ENCODE peak calls at places on chromosomes 7 and 10, in eight cellular contexts. One of them, this sample, is unnamed. For H3K9me3, the result is how much of the 10 kb centered on the place peaks cover.

GRCh38 chr7:92808635-92809034 is 27.7 kb downstream of the CDK6 start:
- DNase-seq in colonic mucosa: no peak
- DNase-seq in thoracic aorta: no peak
- DNase-seq in left ventricle myocardium inferior: no peak
- DNase-seq in mammary epithelial cell: no peak
- DNase-seq in CD4-positive, CD25-positive, alpha-beta regulatory T cell: no peak
- DNase-seq in tibial artery: no peak
- DNase-seq in WERI-Rb-1: no peak
- DNase-seq in this sample: no peak

GRCh38 chr7:101934618-101935017 is 117.2 kb downstream of the CUX1 start:
- DNase-seq in left ventricle myocardium inferior: no peak
- DNase-seq in tibial artery: peak
- DNase-seq in CD4-positive, CD25-positive, alpha-beta regulatory T cell: no peak
- DNase-seq in thoracic aorta: no peak
- DNase-seq in WERI-Rb-1: peak
- DNase-seq in colonic mucosa: peak
- DNase-seq in mammary epithelial cell: no peak
- DNase-seq in this sample: no peak

GRCh38 chr7:98869374-98870070 is at the start of gene TMEM130:
- DNase-seq in thoracic aorta: no peak
- DNase-seq in left ventricle myocardium inferior: no peak
- DNase-seq in colonic mucosa: no peak
- DNase-seq in tibial artery: peak
- DNase-seq in CD4-positive, CD25-positive, alpha-beta regulatory T cell: no peak
- DNase-seq in WERI-Rb-1: no peak
- DNase-seq in mammary epithelial cell: no peak
- DNase-seq in this sample: no peak

GRCh38 chr7:82018226-82018625 is 248.4 kb upstream of the HGF start:
- DNase-seq in CD4-positive, CD25-positive, alpha-beta regulatory T cell: no peak
- DNase-seq in tibial artery: no peak
- DNase-seq in mammary epithelial cell: no peak
- DNase-seq in colonic mucosa: no peak
- DNase-seq in thoracic aorta: no peak
- DNase-seq in left ventricle myocardium inferior: no peak
- DNase-seq in WERI-Rb-1: no peak
- DNase-seq in this sample: no peak

GRCh38 chr10:33234779-33235178 is 99.7 kb downstream of the NRP1 start:
- DNase-seq in thoracic aorta: no peak
- DNase-seq in mammary epithelial cell: no peak
- DNase-seq in CD4-positive, CD25-positive, alpha-beta regulatory T cell: no peak
- DNase-seq in WERI-Rb-1: no peak
- DNase-seq in tibial artery: no peak
- DNase-seq in left ventricle myocardium inferior: no peak
- DNase-seq in colonic mucosa: no peak
- DNase-seq in this sample: no peak

GRCh38 chr10:104638861-104639594 is 2.1 kb upstream of the SORCS3 start:
- DNase-seq in left ventricle myocardium inferior: no peak
- DNase-seq in WERI-Rb-1: peak
- DNase-seq in mammary epithelial cell: no peak
- DNase-seq in tibial artery: no peak
- DNase-seq in CD4-positive, CD25-positive, alpha-beta regulatory T cell: no peak
- DNase-seq in thoracic aorta: no peak
- DNase-seq in colonic mucosa: no peak
- DNase-seq in this sample: no peak

GRCh38 chr10:91597397-91597881 is 35.4 kb downstream of the PPP1R3C start:
- DNase-seq in thoracic aorta: no peak
- DNase-seq in colonic mucosa: no peak
- DNase-seq in tibial artery: no peak
- DNase-seq in CD4-positive, CD25-positive, alpha-beta regulatory T cell: no peak
- DNase-seq in WERI-Rb-1: no peak
- DNase-seq in left ventricle myocardium inferior: no peak
- DNase-seq in mammary epithelial cell: peak
- DNase-seq in this sample: no peak

GRCh38 chr10:90779573-90779972 is 78.3 kb downstream of the HTR7 start:
- DNase-seq in left ventricle myocardium inferior: no peak
- DNase-seq in CD4-positive, CD25-positive, alpha-beta regulatory T cell: no peak
- DNase-seq in colonic mucosa: no peak
- DNase-seq in mammary epithelial cell: peak
- DNase-seq in tibial artery: no peak
- DNase-seq in WERI-Rb-1: no peak
- DNase-seq in thoracic aorta: no peak
- DNase-seq in this sample: no peak

GRCh38 chr10:4529266-4529665 is 296.7 kb upstream of the AKR1E2 start:
- DNase-seq in colonic mucosa: no peak
- DNase-seq in tibial artery: no peak
- DNase-seq in WERI-Rb-1: no peak
- DNase-seq in thoracic aorta: no peak
- DNase-seq in CD4-positive, CD25-positive, alpha-beta regulatory T cell: no peak
- DNase-seq in left ventricle myocardium inferior: no peak
- DNase-seq in mammary epithelial cell: no peak
- DNase-seq in this sample: no peak

GRCh38 chr7:134648456-134648855 is 1.8 kb downstream of the BPGM start:
- DNase-seq in CD4-positive, CD25-positive, alpha-beta regulatory T cell: no peak
- DNase-seq in tibial artery: no peak
- DNase-seq in left ventricle myocardium inferior: no peak
- DNase-seq in WERI-Rb-1: no peak
- DNase-seq in thoracic aorta: no peak
- DNase-seq in colonic mucosa: no peak
- DNase-seq in mammary epithelial cell: no peak
- DNase-seq in this sample: no peak

GRCh38 chr10:77833225-77833624 is 93.3 kb downstream of the DLG5 start:
- DNase-seq in left ventricle myocardium inferior: no peak
- DNase-seq in colonic mucosa: no peak
- DNase-seq in WERI-Rb-1: no peak
- DNase-seq in mammary epithelial cell: no peak
- DNase-seq in CD4-positive, CD25-positive, alpha-beta regulatory T cell: no peak
- DNase-seq in thoracic aorta: no peak
- DNase-seq in tibial artery: no peak
- DNase-seq in this sample: no peak

GRCh38 chr7:96707901-96708774 is 1.5 kb downstream of the SEM1 start:
- DNase-seq in tibial artery: no peak
- DNase-seq in mammary epithelial cell: no peak
- DNase-seq in CD4-positive, CD25-positive, alpha-beta regulatory T cell: no peak
- DNase-seq in left ventricle myocardium inferior: no peak
- DNase-seq in WERI-Rb-1: no peak
- DNase-seq in thoracic aorta: no peak
- DNase-seq in colonic mucosa: no peak
- DNase-seq in this sample: no peak

GRCh38 chr7:101678713-101679112 is 49.6 kb upstream of the MYL10 start:
- DNase-seq in colonic mucosa: no peak
- DNase-seq in WERI-Rb-1: no peak
- DNase-seq in CD4-positive, CD25-positive, alpha-beta regulatory T cell: no peak
- DNase-seq in thoracic aorta: no peak
- DNase-seq in tibial artery: no peak
- DNase-seq in mammary epithelial cell: peak
- DNase-seq in left ventricle myocardium inferior: no peak
- DNase-seq in this sample: no peak

GRCh38 chr7:39613577-39613976 is 9.8 kb upstream of the RALA start:
- DNase-seq in tibial artery: no peak
- DNase-seq in mammary epithelial cell: peak
- DNase-seq in CD4-positive, CD25-positive, alpha-beta regulatory T cell: no peak
- DNase-seq in left ventricle myocardium inferior: no peak
- DNase-seq in colonic mucosa: no peak
- DNase-seq in WERI-Rb-1: no peak
- DNase-seq in thoracic aorta: no peak
- DNase-seq in this sample: no peak

GRCh38 chr7:73893342-73894101 is 32.6 kb downstream of the TMEM270 start:
- DNase-seq in tibial artery: peak
- DNase-seq in colonic mucosa: no peak
- DNase-seq in WERI-Rb-1: no peak
- DNase-seq in thoracic aorta: peak
- DNase-seq in CD4-positive, CD25-positive, alpha-beta regulatory T cell: no peak
- DNase-seq in mammary epithelial cell: no peak
- DNase-seq in left ventricle myocardium inferior: peak
- DNase-seq in this sample: no peak

GRCh38 chr10:96643920-96644319 is 57.1 kb upstream of the TM9SF3 start:
- DNase-seq in colonic mucosa: no peak
- DNase-seq in tibial artery: no peak
- DNase-seq in thoracic aorta: no peak
- DNase-seq in CD4-positive, CD25-positive, alpha-beta regulatory T cell: no peak
- DNase-seq in mammary epithelial cell: no peak
- DNase-seq in WERI-Rb-1: no peak
- DNase-seq in left ventricle myocardium inferior: no peak
- DNase-seq in this sample: no peak

GRCh38 chr10:97798958-97799565 is 27.3 kb upstream of the SFRP5 start:
- DNase-seq in left ventricle myocardium inferior: no peak
- DNase-seq in WERI-Rb-1: peak
- DNase-seq in thoracic aorta: no peak
- DNase-seq in tibial artery: no peak
- DNase-seq in CD4-positive, CD25-positive, alpha-beta regulatory T cell: no peak
- DNase-seq in mammary epithelial cell: peak
- DNase-seq in colonic mucosa: no peak
- DNase-seq in this sample: no peak

GRCh38 chr10:133453516-133454203 is at the start of gene SCART1:
- DNase-seq in left ventricle myocardium inferior: no peak
- DNase-seq in colonic mucosa: no peak
- DNase-seq in thoracic aorta: no peak
- DNase-seq in CD4-positive, CD25-positive, alpha-beta regulatory T cell: no peak
- DNase-seq in mammary epithelial cell: no peak
- DNase-seq in WERI-Rb-1: no peak
- DNase-seq in tibial artery: peak
- DNase-seq in this sample: no peak

GRCh38 chr7:28272461-28272877 is 91.9 kb upstream of the JAZF1 start:
- DNase-seq in thoracic aorta: no peak
- DNase-seq in tibial artery: no peak
- DNase-seq in left ventricle myocardium inferior: peak
- DNase-seq in colonic mucosa: peak
- DNase-seq in CD4-positive, CD25-positive, alpha-beta regulatory T cell: no peak
- DNase-seq in mammary epithelial cell: no peak
- DNase-seq in WERI-Rb-1: peak
- DNase-seq in this sample: peak

GRCh38 chr10:6185039-6185716 is 17.6 kb upstream of the PFKFB3 start:
- DNase-seq in colonic mucosa: no peak
- DNase-seq in left ventricle myocardium inferior: no peak
- DNase-seq in tibial artery: no peak
- DNase-seq in WERI-Rb-1: peak
- DNase-seq in thoracic aorta: no peak
- DNase-seq in CD4-positive, CD25-positive, alpha-beta regulatory T cell: no peak
- DNase-seq in mammary epithelial cell: no peak
- DNase-seq in this sample: no peak

GRCh38 chr7:50982626-50983025 is 199.9 kb upstream of the GRB10 start:
- DNase-seq in tibial artery: no peak
- DNase-seq in CD4-positive, CD25-positive, alpha-beta regulatory T cell: no peak
- DNase-seq in mammary epithelial cell: no peak
- DNase-seq in left ventricle myocardium inferior: no peak
- DNase-seq in thoracic aorta: no peak
- DNase-seq in WERI-Rb-1: no peak
- DNase-seq in colonic mucosa: no peak
- DNase-seq in this sample: no peak

GRCh38 chr10:4590807-4591206 is 235.2 kb upstream of the AKR1E2 start:
- DNase-seq in CD4-positive, CD25-positive, alpha-beta regulatory T cell: no peak
- DNase-seq in WERI-Rb-1: no peak
- DNase-seq in mammary epithelial cell: no peak
- DNase-seq in thoracic aorta: no peak
- DNase-seq in left ventricle myocardium inferior: no peak
- DNase-seq in colonic mucosa: no peak
- DNase-seq in tibial artery: no peak
- DNase-seq in this sample: no peak

GRCh38 chr7:38838992-38839391 is 70.0 kb downstream of the VPS41 start:
- DNase-seq in mammary epithelial cell: no peak
- DNase-seq in CD4-positive, CD25-positive, alpha-beta regulatory T cell: no peak
- DNase-seq in WERI-Rb-1: no peak
- DNase-seq in thoracic aorta: no peak
- DNase-seq in tibial artery: no peak
- DNase-seq in colonic mucosa: no peak
- DNase-seq in left ventricle myocardium inferior: no peak
- DNase-seq in this sample: no peak

GRCh38 chr7:157635669-157636068 is 298.9 kb downstream of the DNAJB6 start:
- DNase-seq in WERI-Rb-1: no peak
- DNase-seq in left ventricle myocardium inferior: no peak
- DNase-seq in tibial artery: no peak
- DNase-seq in CD4-positive, CD25-positive, alpha-beta regulatory T cell: no peak
- DNase-seq in mammary epithelial cell: no peak
- DNase-seq in colonic mucosa: no peak
- DNase-seq in thoracic aorta: no peak
- DNase-seq in this sample: no peak
- H3K9me3 ChIP-seq in WERI-Rb-1: under half
- H3K9me3 ChIP-seq in left ventricle myocardium inferior: under half
- H3K9me3 ChIP-seq in tibial artery: under half
- H3K9me3 ChIP-seq in CD4-positive, CD25-positive, alpha-beta regulatory T cell: under half
- H3K9me3 ChIP-seq in mammary epithelial cell: under half
- H3K9me3 ChIP-seq in colonic mucosa: under half
- H3K9me3 ChIP-seq in thoracic aorta: under half
- H3K9me3 ChIP-seq in this sample: under half

GRCh38 chr7:159323359-159323758 is 178.7 kb upstream of the VIPR2 start:
- DNase-seq in mammary epithelial cell: no peak
- DNase-seq in thoracic aorta: no peak
- DNase-seq in tibial artery: no peak
- DNase-seq in colonic mucosa: no peak
- DNase-seq in WERI-Rb-1: no peak
- DNase-seq in left ventricle myocardium inferior: no peak
- DNase-seq in CD4-positive, CD25-positive, alpha-beta regulatory T cell: no peak
- DNase-seq in this sample: no peak

GRCh38 chr7:159329979-159330378 is 185.3 kb upstream of the VIPR2 start:
- DNase-seq in WERI-Rb-1: no peak
- DNase-seq in thoracic aorta: no peak
- DNase-seq in colonic mucosa: no peak
- DNase-seq in left ventricle myocardium inferior: no peak
- DNase-seq in CD4-positive, CD25-positive, alpha-beta regulatory T cell: no peak
- DNase-seq in tibial artery: no peak
- DNase-seq in mammary epithelial cell: no peak
- DNase-seq in this sample: no peak

DNA sequence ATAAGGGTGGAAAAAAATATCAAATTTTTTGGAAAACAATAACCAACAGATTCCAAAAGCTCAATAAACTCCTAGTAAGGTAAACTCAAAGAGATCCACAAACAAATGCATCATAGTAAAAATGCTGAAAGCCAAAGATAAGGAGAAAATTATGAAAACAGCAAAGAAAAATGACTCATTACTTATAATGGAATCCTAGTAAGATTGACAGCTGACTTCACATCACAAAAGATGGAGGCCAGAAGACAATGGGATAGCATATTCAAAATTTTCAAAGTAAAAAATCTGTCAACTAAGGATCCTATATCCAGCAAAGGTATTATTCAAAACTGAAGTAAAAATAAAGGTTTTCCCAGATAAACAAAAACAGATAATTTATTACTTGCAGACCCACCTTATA is 183.4 kb upstream of the VIPR2 start:
- DNase-seq in mammary epithelial cell: no peak
- DNase-seq in thoracic aorta: no peak
- DNase-seq in WERI-Rb-1: no peak
- DNase-seq in colonic mucosa: no peak
- DNase-seq in left ventricle myocardium inferior: no peak
- DNase-seq in tibial artery: no peak
- DNase-seq in CD4-positive, CD25-positive, alpha-beta regulatory T cell: no peak
- DNase-seq in this sample: no peak
- H3K9me3 ChIP-seq in mammary epithelial cell: under half
- H3K9me3 ChIP-seq in thoracic aorta: under half
- H3K9me3 ChIP-seq in WERI-Rb-1: under half
- H3K9me3 ChIP-seq in colonic mucosa: under half
- H3K9me3 ChIP-seq in left ventricle myocardium inferior: under half
- H3K9me3 ChIP-seq in tibial artery: under half
- H3K9me3 ChIP-seq in CD4-positive, CD25-positive, alpha-beta regulatory T cell: under half
- H3K9me3 ChIP-seq in this sample: under half

GRCh38 chr7:64965594-64965993 is 25.2 kb downstream of the ZNF117 start:
- DNase-seq in thoracic aorta: no peak
- DNase-seq in CD4-positive, CD25-positive, alpha-beta regulatory T cell: no peak
- DNase-seq in mammary epithelial cell: no peak
- DNase-seq in left ventricle myocardium inferior: no peak
- DNase-seq in tibial artery: no peak
- DNase-seq in colonic mucosa: no peak
- DNase-seq in WERI-Rb-1: no peak
- DNase-seq in this sample: no peak
- H3K9me3 ChIP-seq in thoracic aorta: under half
- H3K9me3 ChIP-seq in CD4-positive, CD25-positive, alpha-beta regulatory T cell: under half
- H3K9me3 ChIP-seq in mammary epithelial cell: under half
- H3K9me3 ChIP-seq in left ventricle myocardium inferior: under half
- H3K9me3 ChIP-seq in tibial artery: under half
- H3K9me3 ChIP-seq in colonic mucosa: under half
- H3K9me3 ChIP-seq in WERI-Rb-1: under half
- H3K9me3 ChIP-seq in this sample: under half

GRCh38 chr7:57385668-57386067 is 64.3 kb upstream of the ZNF716 start:
- DNase-seq in left ventricle myocardium inferior: no peak
- DNase-seq in tibial artery: no peak
- DNase-seq in thoracic aorta: no peak
- DNase-seq in colonic mucosa: no peak
- DNase-seq in mammary epithelial cell: no peak
- DNase-seq in CD4-positive, CD25-positive, alpha-beta regulatory T cell: no peak
- DNase-seq in WERI-Rb-1: no peak
- DNase-seq in this sample: no peak
- H3K9me3 ChIP-seq in left ventricle myocardium inferior: under half
- H3K9me3 ChIP-seq in tibial artery: under half
- H3K9me3 ChIP-seq in thoracic aorta: under half
- H3K9me3 ChIP-seq in colonic mucosa: under half
- H3K9me3 ChIP-seq in mammary epithelial cell: half or more
- H3K9me3 ChIP-seq in CD4-positive, CD25-positive, alpha-beta regulatory T cell: half or more
- H3K9me3 ChIP-seq in WERI-Rb-1: under half
- H3K9me3 ChIP-seq in this sample: under half